ENCODE peak calls at places on chromosomes 6 and 20, in eight cellular contexts. One of them, this sample, is unnamed.

GRCh38 chr20:31496761-31497295 is 17.4 kb upstream of the HM13 start:
- DNase-seq in fibroblast of villous mesenchyme: no peak
- DNase-seq in GM23338: no peak
- DNase-seq in K562: no peak
- DNase-seq in prostate gland: no peak
- DNase-seq in brain microvascular endothelial cell: no peak
- DNase-seq in tibial nerve: no peak
- DNase-seq in ovary: peak
- DNase-seq in this sample: peak

GRCh38 chr6:39669117-39669690 is 56.0 kb downstream of the KIF6 start:
- DNase-seq in prostate gland: no peak
- DNase-seq in fibroblast of villous mesenchyme: no peak
- DNase-seq in K562: no peak
- DNase-seq in ovary: no peak
- DNase-seq in brain microvascular endothelial cell: no peak
- DNase-seq in tibial nerve: no peak
- DNase-seq in GM23338: peak
- DNase-seq in this sample: peak

GRCh38 chr6:159959165-159959975 is 9.5 kb upstream of the IGF2R start:
- DNase-seq in fibroblast of villous mesenchyme: no peak
- DNase-seq in tibial nerve: no peak
- DNase-seq in prostate gland: no peak
- DNase-seq in ovary: no peak
- DNase-seq in K562: no peak
- DNase-seq in brain microvascular endothelial cell: no peak
- DNase-seq in GM23338: no peak
- DNase-seq in this sample: no peak

GRCh38 chr6:31368461-31368860 is 11.5 kb upstream of the HLA-B start:
- DNase-seq in K562: no peak
- DNase-seq in fibroblast of villous mesenchyme: no peak
- DNase-seq in ovary: no peak
- DNase-seq in tibial nerve: no peak
- DNase-seq in prostate gland: no peak
- DNase-seq in GM23338: no peak
- DNase-seq in brain microvascular endothelial cell: no peak
- DNase-seq in this sample: no peak

GRCh38 chr20:235891-236290 is 8.8 kb downstream of the DEFB129 start:
- DNase-seq in tibial nerve: no peak
- DNase-seq in brain microvascular endothelial cell: no peak
- DNase-seq in GM23338: no peak
- DNase-seq in prostate gland: peak
- DNase-seq in ovary: no peak
- DNase-seq in K562: no peak
- DNase-seq in fibroblast of villous mesenchyme: peak
- DNase-seq in this sample: peak

GRCh38 chr20:2453792-2454191 is 16.8 kb downstream of the SNRPB start:
- DNase-seq in K562: no peak
- DNase-seq in brain microvascular endothelial cell: no peak
- DNase-seq in prostate gland: no peak
- DNase-seq in fibroblast of villous mesenchyme: no peak
- DNase-seq in tibial nerve: no peak
- DNase-seq in ovary: no peak
- DNase-seq in GM23338: no peak
- DNase-seq in this sample: no peak

GRCh38 chr6:73078908-73079610 is 146.2 kb downstream of the KHDC1L start:
- DNase-seq in prostate gland: no peak
- DNase-seq in GM23338: no peak
- DNase-seq in K562: no peak
- DNase-seq in fibroblast of villous mesenchyme: no peak
- DNase-seq in ovary: no peak
- DNase-seq in tibial nerve: no peak
- DNase-seq in brain microvascular endothelial cell: no peak
- DNase-seq in this sample: no peak

GRCh38 chr6:55925292-55925691 is 49.9 kb upstream of the BMP5 start:
- DNase-seq in fibroblast of villous mesenchyme: peak
- DNase-seq in K562: no peak
- DNase-seq in ovary: no peak
- DNase-seq in brain microvascular endothelial cell: peak
- DNase-seq in prostate gland: no peak
- DNase-seq in GM23338: no peak
- DNase-seq in tibial nerve: no peak
- DNase-seq in this sample: peak

GRCh38 chr6:107600936-107601335 is 111.0 kb downstream of the SOBP start:
- DNase-seq in fibroblast of villous mesenchyme: peak
- DNase-seq in prostate gland: peak
- DNase-seq in ovary: no peak
- DNase-seq in brain microvascular endothelial cell: peak
- DNase-seq in tibial nerve: peak
- DNase-seq in GM23338: peak
- DNase-seq in K562: no peak
- DNase-seq in this sample: peak

GRCh38 chr6:98827295-98828159 is 6.8 kb upstream of the POU3F2 start:
- DNase-seq in tibial nerve: no peak
- DNase-seq in brain microvascular endothelial cell: no peak
- DNase-seq in ovary: no peak
- DNase-seq in prostate gland: no peak
- DNase-seq in GM23338: peak
- DNase-seq in K562: no peak
- DNase-seq in fibroblast of villous mesenchyme: no peak
- DNase-seq in this sample: no peak

GRCh38 chr6:158405933-158406332 is 93.7 kb downstream of the TULP4 start:
- DNase-seq in prostate gland: no peak
- DNase-seq in ovary: no peak
- DNase-seq in fibroblast of villous mesenchyme: no peak
- DNase-seq in tibial nerve: no peak
- DNase-seq in brain microvascular endothelial cell: no peak
- DNase-seq in K562: no peak
- DNase-seq in GM23338: no peak
- DNase-seq in this sample: no peak

GRCh38 chr20:40600441-40601235 is 88.4 kb downstream of the MAFB start:
- DNase-seq in prostate gland: no peak
- DNase-seq in tibial nerve: no peak
- DNase-seq in K562: no peak
- DNase-seq in ovary: no peak
- DNase-seq in brain microvascular endothelial cell: no peak
- DNase-seq in fibroblast of villous mesenchyme: no peak
- DNase-seq in GM23338: no peak
- DNase-seq in this sample: no peak

GRCh38 chr6:154179443-154179842 is 140.4 kb downstream of the OPRM1 start:
- DNase-seq in brain microvascular endothelial cell: no peak
- DNase-seq in fibroblast of villous mesenchyme: no peak
- DNase-seq in K562: no peak
- DNase-seq in tibial nerve: no peak
- DNase-seq in prostate gland: no peak
- DNase-seq in GM23338: no peak
- DNase-seq in ovary: no peak
- DNase-seq in this sample: no peak

GRCh38 chr6:3542032-3542640 is 85.3 kb upstream of the SLC22A23 start:
- DNase-seq in GM23338: no peak
- DNase-seq in prostate gland: no peak
- DNase-seq in K562: no peak
- DNase-seq in fibroblast of villous mesenchyme: no peak
- DNase-seq in tibial nerve: no peak
- DNase-seq in brain microvascular endothelial cell: no peak
- DNase-seq in ovary: no peak
- DNase-seq in this sample: no peak

GRCh38 chr20:39394461-39394860 is 432.3 kb downstream of the DHX35 start:
- DNase-seq in ovary: no peak
- DNase-seq in K562: no peak
- DNase-seq in prostate gland: no peak
- DNase-seq in tibial nerve: no peak
- DNase-seq in brain microvascular endothelial cell: no peak
- DNase-seq in fibroblast of villous mesenchyme: no peak
- DNase-seq in GM23338: no peak
- DNase-seq in this sample: no peak

GRCh38 chr6:134419717-134420116 is 101.8 kb upstream of the SGK1 start:
- DNase-seq in ovary: no peak
- DNase-seq in prostate gland: no peak
- DNase-seq in brain microvascular endothelial cell: no peak
- DNase-seq in K562: no peak
- DNase-seq in tibial nerve: no peak
- DNase-seq in fibroblast of villous mesenchyme: no peak
- DNase-seq in GM23338: no peak
- DNase-seq in this sample: no peak

GRCh38 chr6:6723792-6724318 is 135.3 kb downstream of the LY86 start:
- DNase-seq in fibroblast of villous mesenchyme: no peak
- DNase-seq in ovary: no peak
- DNase-seq in tibial nerve: no peak
- DNase-seq in GM23338: no peak
- DNase-seq in brain microvascular endothelial cell: no peak
- DNase-seq in K562: no peak
- DNase-seq in prostate gland: no peak
- DNase-seq in this sample: no peak

GRCh38 chr20:10536531-10536930 is 101.4 kb downstream of the SLX4IP start:
- DNase-seq in K562: no peak
- DNase-seq in GM23338: peak
- DNase-seq in brain microvascular endothelial cell: no peak
- DNase-seq in ovary: no peak
- DNase-seq in fibroblast of villous mesenchyme: peak
- DNase-seq in tibial nerve: no peak
- DNase-seq in prostate gland: peak
- DNase-seq in this sample: peak

GRCh38 chr6:124684621-124685020 is 277.6 kb upstream of the RNF217 start:
- DNase-seq in prostate gland: no peak
- DNase-seq in tibial nerve: no peak
- DNase-seq in fibroblast of villous mesenchyme: no peak
- DNase-seq in ovary: no peak
- DNase-seq in K562: no peak
- DNase-seq in GM23338: peak
- DNase-seq in brain microvascular endothelial cell: no peak
- DNase-seq in this sample: peak

GRCh38 chr6:50849016-50849748 is 30.5 kb downstream of the TFAP2B start:
- DNase-seq in prostate gland: no peak
- DNase-seq in brain microvascular endothelial cell: no peak
- DNase-seq in fibroblast of villous mesenchyme: no peak
- DNase-seq in GM23338: peak
- DNase-seq in ovary: no peak
- DNase-seq in K562: no peak
- DNase-seq in tibial nerve: no peak
- DNase-seq in this sample: no peak

GRCh38 chr20:62568045-62568389 is 74.3 kb upstream of the SLCO4A1 start:
- DNase-seq in tibial nerve: no peak
- DNase-seq in GM23338: no peak
- DNase-seq in fibroblast of villous mesenchyme: no peak
- DNase-seq in K562: no peak
- DNase-seq in ovary: no peak
- DNase-seq in brain microvascular endothelial cell: no peak
- DNase-seq in prostate gland: no peak
- DNase-seq in this sample: no peak

DNA sequence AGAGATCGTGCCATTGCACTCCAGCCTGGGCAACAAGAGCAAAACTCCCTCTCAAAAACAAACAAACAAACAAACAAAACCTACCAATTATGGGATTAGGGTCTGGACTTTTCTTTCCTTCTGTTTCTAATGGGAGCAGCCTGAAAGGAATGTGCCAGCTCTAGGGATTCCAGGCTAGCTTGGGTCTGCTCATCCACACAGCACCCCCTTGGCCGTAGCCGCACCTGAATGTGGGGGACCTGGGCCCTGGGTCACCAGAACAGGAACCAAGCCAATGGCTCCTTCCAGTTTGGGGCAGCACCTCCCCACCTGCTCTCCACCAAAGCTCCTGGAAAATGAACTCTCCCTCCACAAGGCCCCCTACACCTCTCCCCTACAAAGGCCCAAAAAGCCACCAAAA is 6.7 kb downstream of the CTSZ start:
- DNase-seq in tibial nerve: no peak
- DNase-seq in GM23338: no peak
- DNase-seq in brain microvascular endothelial cell: no peak
- DNase-seq in K562: no peak
- DNase-seq in prostate gland: no peak
- DNase-seq in fibroblast of villous mesenchyme: no peak
- DNase-seq in ovary: no peak
- DNase-seq in this sample: no peak
- H3K4me3 ChIP-seq in tibial nerve: no peak
- H3K4me3 ChIP-seq in GM23338: no peak
- H3K4me3 ChIP-seq in brain microvascular endothelial cell: no peak
- H3K4me3 ChIP-seq in K562: no peak
- H3K4me3 ChIP-seq in prostate gland: no peak
- H3K4me3 ChIP-seq in fibroblast of villous mesenchyme: no peak
- H3K4me3 ChIP-seq in ovary: no peak
- H3K4me3 ChIP-seq in this sample: no peak

GRCh38 chr20:5529331-5530142 is 212.8 kb upstream of the PROKR2 start:
- DNase-seq in tibial nerve: peak
- DNase-seq in K562: peak
- DNase-seq in ovary: peak
- DNase-seq in fibroblast of villous mesenchyme: peak
- DNase-seq in GM23338: peak
- DNase-seq in brain microvascular endothelial cell: peak
- DNase-seq in prostate gland: peak
- DNase-seq in this sample: peak
- TF ChIP-seq CTCF in tibial nerve: peak
- TF ChIP-seq CTCF in K562: peak
- TF ChIP-seq CTCF in ovary: peak
- TF ChIP-seq CTCF in fibroblast of villous mesenchyme: peak
- TF ChIP-seq CTCF in GM23338: peak
- TF ChIP-seq CTCF in brain microvascular endothelial cell: peak
- TF ChIP-seq CTCF in prostate gland: peak
- TF ChIP-seq CTCF in this sample: peak

GRCh38 chr20:4891364-4891763 is 109.9 kb downstream of the SLC23A2 start:
- DNase-seq in prostate gland: no peak
- DNase-seq in tibial nerve: no peak
- DNase-seq in brain microvascular endothelial cell: no peak
- DNase-seq in ovary: no peak
- DNase-seq in K562: no peak
- DNase-seq in GM23338: no peak
- DNase-seq in fibroblast of villous mesenchyme: no peak
- DNase-seq in this sample: no peak

GRCh38 chr20:4887586-4887985 is 113.7 kb downstream of the SLC23A2 start:
- DNase-seq in prostate gland: no peak
- DNase-seq in brain microvascular endothelial cell: no peak
- DNase-seq in ovary: no peak
- DNase-seq in tibial nerve: no peak
- DNase-seq in GM23338: no peak
- DNase-seq in fibroblast of villous mesenchyme: no peak
- DNase-seq in K562: no peak
- DNase-seq in this sample: no peak

GRCh38 chr20:4886771-4887527 is 114.4 kb downstream of the SLC23A2 start:
- DNase-seq in K562: no peak
- DNase-seq in fibroblast of villous mesenchyme: no peak
- DNase-seq in GM23338: no peak
- DNase-seq in ovary: no peak
- DNase-seq in brain microvascular endothelial cell: no peak
- DNase-seq in tibial nerve: no peak
- DNase-seq in prostate gland: no peak
- DNase-seq in this sample: no peak

GRCh38 chr20:4891997-4892396 is 109.3 kb downstream of the SLC23A2 start:
- DNase-seq in fibroblast of villous mesenchyme: no peak
- DNase-seq in prostate gland: no peak
- DNase-seq in brain microvascular endothelial cell: no peak
- DNase-seq in ovary: no peak
- DNase-seq in K562: no peak
- DNase-seq in GM23338: no peak
- DNase-seq in tibial nerve: no peak
- DNase-seq in this sample: no peak

GRCh38 chr20:4889446-4889845 is 111.9 kb downstream of the SLC23A2 start:
- DNase-seq in K562: no peak
- DNase-seq in fibroblast of villous mesenchyme: no peak
- DNase-seq in tibial nerve: no peak
- DNase-seq in brain microvascular endothelial cell: no peak
- DNase-seq in prostate gland: no peak
- DNase-seq in ovary: no peak
- DNase-seq in GM23338: no peak
- DNase-seq in this sample: no peak
- H3K4me3 ChIP-seq in K562: no peak
- H3K4me3 ChIP-seq in fibroblast of villous mesenchyme: no peak
- H3K4me3 ChIP-seq in tibial nerve: no peak
- H3K4me3 ChIP-seq in brain microvascular endothelial cell: no peak
- H3K4me3 ChIP-seq in prostate gland: no peak
- H3K4me3 ChIP-seq in ovary: no peak
- H3K4me3 ChIP-seq in GM23338: no peak
- H3K4me3 ChIP-seq in this sample: no peak

GRCh38 chr6:52536424-52536916 is 40.4 kb downstream of the TRAM2 start:
- DNase-seq in ovary: no peak
- DNase-seq in fibroblast of villous mesenchyme: no peak
- DNase-seq in GM23338: no peak
- DNase-seq in brain microvascular endothelial cell: no peak
- DNase-seq in K562: no peak
- DNase-seq in tibial nerve: no peak
- DNase-seq in prostate gland: no peak
- DNase-seq in this sample: no peak
- TF ChIP-seq CTCF in ovary: no peak
- TF ChIP-seq CTCF in fibroblast of villous mesenchyme: no peak
- TF ChIP-seq CTCF in GM23338: no peak
- TF ChIP-seq CTCF in brain microvascular endothelial cell: no peak
- TF ChIP-seq CTCF in K562: no peak
- TF ChIP-seq CTCF in tibial nerve: no peak
- TF ChIP-seq CTCF in prostate gland: no peak
- TF ChIP-seq CTCF in this sample: peak